ENCODE peak calls at places on chromosomes 7 and 10, in seven cellular contexts. T is thoracic aorta; Y is left ventricle myocardium inferior; D is naive thymus-derived CD4-positive, alpha-beta T cell; V is astrocyte; O is heart right ventricle; R is Panc1. C is an unnamed sample. For H3K27me3, the result is how much of the 10 kb centered on the place peaks cover.

GRCh38 chr10:12726971-12727831 is 274.3 kb downstream of the CCDC3 start:
- DNase-seq in T (no peak), Y (no peak), D (peak), V (peak), O (no peak), R (no peak), C (no peak)

GRCh38 chr10:106078796-106079576 is 1085.5 kb downstream of the SORCS1 start:
- DNase-seq in T (no peak), Y (no peak), D (no peak), V (peak), O (no peak), R (no peak), C (no peak)

GRCh38 chr7:75663302-75663907 is 75.3 kb downstream of the HIP1 start:
- DNase-seq in T (no peak), Y (no peak), D (no peak), V (no peak), O (no peak), R (no peak), C (no peak)

GRCh38 chr7:90642978-90643377 is 46.9 kb downstream of the CDK14 start:
- DNase-seq in T (no peak), Y (no peak), D (no peak), V (no peak), O (no peak), R (no peak), C (no peak)

GRCh38 chr10:102714621-102715455 is at the start of gene SFXN2:
- DNase-seq in T (no peak), Y (no peak), D (no peak), V (no peak), O (no peak), R (no peak), C (no peak)

GRCh38 chr10:121152033-121152432 is 300.9 kb downstream of the WDR11 start:
- DNase-seq in T (no peak), Y (no peak), D (no peak), V (no peak), O (no peak), R (no peak), C (no peak)

GRCh38 chr7:130476287-130477001 is 15.4 kb upstream of the MEST start:
- DNase-seq in T (no peak), Y (no peak), D (no peak), V (peak), O (no peak), R (no peak), C (no peak)

GRCh38 chr10:16988900-16989299 is 140.7 kb downstream of the CUBN start:
- DNase-seq in T (no peak), Y (no peak), D (no peak), V (no peak), O (no peak), R (no peak), C (no peak)

GRCh38 chr10:110493832-110494426 is 3.8 kb upstream of the DUSP5 start:
- DNase-seq in T (no peak), Y (no peak), D (no peak), V (no peak), O (no peak), R (no peak), C (no peak)

GRCh38 chr7:103668538-103668937 is 222.5 kb upstream of the SLC26A5 start:
- DNase-seq in T (no peak), Y (no peak), D (no peak), V (peak), O (no peak), R (no peak), C (no peak)

GRCh38 chr7:55065511-55066229 is 46.9 kb downstream of the EGFR start:
- DNase-seq in T (no peak), Y (no peak), D (no peak), V (peak), O (no peak), R (peak), C (no peak)

GRCh38 chr7:108211382-108212201 is 81.4 kb upstream of the LAMB4 start:
- DNase-seq in T (no peak), Y (no peak), D (no peak), V (peak), O (no peak), R (no peak), C (no peak)

GRCh38 chr7:23018747-23019146 is 4.8 kb upstream of the HYCC1 start:
- DNase-seq in T (no peak), Y (no peak), D (no peak), V (no peak), O (no peak), R (no peak), C (no peak)

GRCh38 chr10:77391605-77392235 is 245.9 kb downstream of the KCNMA1 start:
- DNase-seq in T (peak), Y (peak), D (peak), V (peak), O (peak), R (peak), C (no peak)

GRCh38 chr10:121188005-121188404 is 336.8 kb downstream of the WDR11 start:
- DNase-seq in T (no peak), Y (no peak), D (no peak), V (no peak), O (no peak), R (no peak), C (no peak)

GRCh38 chr7:54944179-54944578 is 74.6 kb upstream of the EGFR start:
- DNase-seq in T (no peak), Y (no peak), D (no peak), V (peak), O (no peak), R (no peak), C (no peak)

GRCh38 chr7:16648551-16648950 is 2.6 kb downstream of the BZW2 start:
- DNase-seq in T (no peak), Y (no peak), D (no peak), V (no peak), O (no peak), R (no peak), C (no peak)

GRCh38 chr7:94972296-94972695 is 64.9 kb downstream of the PPP1R9A start:
- DNase-seq in T (no peak), Y (no peak), D (no peak), V (peak), O (no peak), R (peak), C (no peak)

GRCh38 chr7:70574970-70575799 is 556.8 kb upstream of the GALNT17 start:
- DNase-seq in T (no peak), Y (no peak), D (no peak), V (peak), O (no peak), R (no peak), C (no peak)

GRCh38 chr10:73577788-73578187 is 13.4 kb downstream of the USP54 start:
- DNase-seq in T (peak), Y (peak), D (no peak), V (peak), O (peak), R (no peak), C (no peak)

GRCh38 chr10:29658984-29659769 is 24.4 kb upstream of the SVIL start:
- DNase-seq in T (no peak), Y (no peak), D (peak), V (peak), O (no peak), R (peak), C (peak)

GRCh38 chr7:110095372-110096052 is 995.4 kb upstream of the LRRN3 start:
- DNase-seq in T (no peak), Y (no peak), D (no peak), V (no peak), O (no peak), R (no peak), C (no peak)

GRCh38 chr7:30162622-30163124 is 27.9 kb downstream of the MTURN start:
- DNase-seq in T (no peak), Y (no peak), D (no peak), V (peak), O (no peak), R (no peak), C (no peak)

GRCh38 chr7:26538683-26539082 is 247.0 kb downstream of the SNX10 start:
- DNase-seq in T (no peak), Y (no peak), D (no peak), V (no peak), O (no peak), R (no peak), C (no peak)

GRCh38 chr7:47514818-47515217 is 67.1 kb downstream of the TNS3 start:
- DNase-seq in T (no peak), Y (no peak), D (no peak), V (no peak), O (no peak), R (no peak), C (no peak)

GRCh38 chr7:31478744-31479143 is 35.1 kb upstream of the ITPRID1 start:
- DNase-seq in T (no peak), Y (no peak), D (no peak), V (no peak), O (no peak), R (no peak), C (no peak)

GRCh38 chr7:156612930-156613329 is 27.6 kb upstream of the RNF32 start:
- DNase-seq in T (no peak), Y (no peak), D (peak), V (no peak), O (no peak), R (no peak), C (no peak)

GRCh38 chr7:88386757-88387156 is 80.1 kb upstream of the STEAP4 start:
- DNase-seq in T (no peak), Y (no peak), D (no peak), V (no peak), O (no peak), R (no peak), C (no peak)

GRCh38 chr10:2925631-2926030 is 141.7 kb upstream of the PFKP start:
- DNase-seq in T (no peak), Y (peak), D (no peak), V (peak), O (peak), R (no peak), C (no peak)

GRCh38 chr7:129702316-129702715 is 90.8 kb downstream of the NRF1 start:
- DNase-seq in T (no peak), Y (no peak), D (no peak), V (peak), O (no peak), R (no peak), C (no peak)

GRCh38 chr7:156998988-156999610 is 11.4 kb downstream of the MNX1 start:
- DNase-seq in T (no peak), Y (no peak), D (no peak), V (no peak), O (no peak), R (no peak), C (no peak)

GRCh38 chr7:44757311-44757710 is 8.7 kb downstream of the ZMIZ2 start:
- DNase-seq in T (no peak), Y (peak), D (no peak), V (no peak), O (peak), R (no peak), C (no peak)

GRCh38 chr7:101162551-101163280 is 2.7 kb downstream of the VGF start:
- DNase-seq in T (no peak), Y (peak), D (no peak), V (no peak), O (peak), R (no peak), C (no peak)
- H3K27me3 ChIP-seq in T (under half), Y (half or more), D (under half), V (under half), O (under half), R (under half), C (under half)

GRCh38 chr10:133158756-133159610 is 1.0 kb upstream of the KNDC1 start:
- DNase-seq in T (no peak), Y (no peak), D (no peak), V (no peak), O (no peak), R (no peak), C (peak)
- H3K27ac ChIP-seq in T (no peak), Y (no peak), D (no peak), V (no peak), O (no peak), R (no peak), C (no peak)

GRCh38 chr10:51377932-51378206 is 303.6 kb downstream of the PRKG1 start:
- DNase-seq in T (no peak), Y (no peak), D (no peak), V (no peak), O (no peak), R (no peak), C (no peak)
- H3K27me3 ChIP-seq in T (under half), Y (under half), D (under half), V (under half), O (under half), R (under half), C (under half)

GRCh38 chr10:114713525-114713924 is 55.5 kb upstream of the ABLIM1 start:
- DNase-seq in T (no peak), Y (no peak), D (no peak), V (no peak), O (no peak), R (no peak), C (no peak)
- H3K27ac ChIP-seq in T (no peak), Y (peak), D (no peak), V (peak), O (peak), R (peak), C (no peak)